ENCODE peak calls at places on chromosomes 12 and 14, in ten cellular contexts. M, U, G, D, Q, V, A, O, J and H are unnamed samples.

GRCh38 chr12:22923768-22924167 is 298.8 kb downstream of the ETNK1 start:
- DNase-seq in G (no peak), D (no peak), M (no peak), U (no peak), Q (no peak), J (no peak), O (no peak), A (no peak), V (no peak), H (no peak)

GRCh38 chr14:56124296-56124695 is 6.1 kb downstream of the PELI2 start:
- DNase-seq in O (no peak), A (no peak), V (peak), Q (no peak), U (no peak), M (no peak), G (no peak), J (no peak), D (no peak), H (no peak)

GRCh38 chr14:99946652-99947489 is 118.4 kb upstream of the EVL start:
- DNase-seq in O (peak), V (no peak), Q (no peak), A (no peak), U (no peak), J (no peak), G (no peak), D (peak), M (no peak), H (no peak)

GRCh38 chr12:95611676-95612309 is 60.5 kb upstream of the USP44 start:
- DNase-seq in A (no peak), O (no peak), J (no peak), D (no peak), U (no peak), Q (no peak), V (peak), M (no peak), G (peak), H (no peak)

GRCh38 chr12:53267309-53268008 is 640 bp upstream of the ESPL1 start:
- DNase-seq in M (no peak), V (no peak), G (no peak), J (no peak), D (no peak), Q (no peak), U (no peak), A (no peak), O (no peak), H (no peak)

GRCh38 chr14:61511558-61511924 is 183.8 kb upstream of the HIF1A start:
- DNase-seq in Q (peak), U (no peak), G (peak), M (no peak), A (no peak), J (no peak), V (no peak), O (peak), D (no peak), H (no peak)

GRCh38 chr12:116067892-116068291 is 209.6 kb downstream of the MED13L start:
- DNase-seq in G (no peak), D (no peak), M (no peak), Q (no peak), J (no peak), A (no peak), O (no peak), U (no peak), V (no peak), H (no peak)

GRCh38 chr12:23895792-23896218 is 53.7 kb downstream of the SOX5 start:
- DNase-seq in U (no peak), Q (no peak), M (no peak), V (no peak), G (no peak), D (no peak), O (no peak), A (no peak), J (no peak), H (no peak)

GRCh38 chr12:49369723-49370145 is 2.5 kb downstream of the SPATS2 start:
- DNase-seq in A (no peak), U (no peak), D (peak), O (peak), Q (no peak), G (no peak), V (peak), M (no peak), J (no peak), H (no peak)

GRCh38 chr12:38586652-38587219 is 270.2 kb downstream of the ALG10B start:
- DNase-seq in D (no peak), Q (no peak), M (no peak), J (no peak), O (no peak), G (no peak), U (no peak), V (no peak), A (no peak), H (no peak)

GRCh38 chr14:37816135-37816534 is 220.7 kb downstream of the TTC6 start:
- DNase-seq in D (no peak), U (no peak), J (no peak), V (no peak), A (no peak), Q (no peak), O (no peak), G (no peak), M (no peak), H (no peak)

GRCh38 chr14:89388853-89389252 is 28.2 kb downstream of the FOXN3 start:
- DNase-seq in D (no peak), A (no peak), J (no peak), G (no peak), O (no peak), V (no peak), Q (no peak), M (no peak), U (no peak), H (no peak)

GRCh38 chr14:35254736-35255135 is 37.4 kb upstream of the PSMA6 start:
- DNase-seq in M (no peak), A (no peak), D (no peak), J (no peak), V (no peak), U (no peak), O (no peak), G (no peak), Q (no peak), H (no peak)

GRCh38 chr14:98952595-98953325 is 319.2 kb downstream of the BCL11B start:
- DNase-seq in Q (peak), U (no peak), O (no peak), A (no peak), V (no peak), J (no peak), G (no peak), M (no peak), D (no peak), H (no peak)

GRCh38 chr12:43898474-43898873 is 62.6 kb downstream of the TMEM117 start:
- DNase-seq in G (no peak), A (no peak), V (no peak), Q (no peak), M (no peak), J (no peak), O (no peak), D (no peak), U (no peak), H (no peak)

GRCh38 chr14:31992051-31992450 is 85.1 kb upstream of the ARHGAP5 start:
- DNase-seq in V (no peak), O (no peak), J (no peak), A (no peak), D (peak), G (no peak), M (no peak), U (no peak), Q (no peak), H (no peak)

GRCh38 chr14:65704412-65704811 is 291.9 kb downstream of the FUT8 start:
- DNase-seq in A (no peak), G (no peak), V (no peak), M (no peak), O (no peak), D (no peak), Q (no peak), J (no peak), U (no peak), H (no peak)

GRCh38 chr12:113957627-113958026 is 8.5 kb downstream of the RBM19 start:
- DNase-seq in O (no peak), V (no peak), Q (no peak), U (no peak), A (no peak), J (no peak), G (no peak), M (no peak), D (no peak), H (no peak)

GRCh38 chr14:73269729-73270651 is 32.7 kb downstream of the PAPLN start:
- DNase-seq in A (no peak), U (no peak), J (peak), D (no peak), G (peak), Q (no peak), V (peak), O (no peak), M (no peak), H (no peak)

GRCh38 chr12:108806921-108807320 is 50.5 kb downstream of the SSH1 start:
- DNase-seq in O (no peak), Q (no peak), M (no peak), U (no peak), J (no peak), V (no peak), G (no peak), D (no peak), A (no peak), H (no peak)

GRCh38 chr12:112386726-112387125 is 4.5 kb upstream of the HECTD4 start:
- DNase-seq in V (no peak), U (no peak), A (no peak), Q (no peak), M (no peak), D (no peak), O (no peak), J (no peak), G (no peak), H (no peak)

GRCh38 chr12:116370004-116370404 is 92.5 kb upstream of the MED13L start:
- DNase-seq in J (no peak), A (no peak), D (no peak), O (no peak), U (no peak), M (no peak), V (no peak), G (no peak), Q (no peak), H (no peak)

GRCh38 chr12:72277415-72277814 is 5.2 kb downstream of the TRHDE start:
- DNase-seq in U (no peak), D (no peak), G (no peak), A (no peak), J (no peak), O (no peak), Q (no peak), V (no peak), M (no peak), H (no peak)

GRCh38 chr12:78703820-78704525 is 160.6 kb upstream of the SYT1 start:
- DNase-seq in O (no peak), J (no peak), M (no peak), A (no peak), Q (no peak), D (peak), G (no peak), U (no peak), V (no peak), H (no peak)

GRCh38 chr12:109444263-109444662 is 32.8 kb downstream of the KCTD10 start:
- DNase-seq in G (no peak), M (no peak), J (no peak), Q (no peak), A (no peak), D (no peak), O (no peak), U (no peak), V (no peak), H (no peak)

GRCh38 chr14:100504372-100505078 is 82.7 kb downstream of the BEGAIN start:
- DNase-seq in O (no peak), U (no peak), M (no peak), A (no peak), J (no peak), V (no peak), D (no peak), Q (no peak), G (no peak), H (no peak)

GRCh38 chr12:25040593-25040992 is 91.7 kb upstream of the BCAT1 start:
- DNase-seq in D (no peak), V (no peak), J (no peak), G (no peak), O (no peak), U (no peak), M (no peak), Q (no peak), A (no peak), H (no peak)

GRCh38 chr12:62537544-62537943 is 70.9 kb downstream of the MON2 start:
- DNase-seq in G (peak), A (no peak), D (no peak), J (no peak), O (no peak), M (no peak), U (no peak), Q (no peak), V (no peak), H (no peak)

GRCh38 chr12:66627270-66627987 is 51.4 kb downstream of the GRIP1 start:
- DNase-seq in V (no peak), Q (no peak), D (no peak), A (no peak), J (no peak), O (no peak), U (no peak), G (no peak), M (no peak), H (no peak)

GRCh38 chr12:25960176-25960575 is 1.7 kb downstream of the RASSF8 start:
- DNase-seq in A (no peak), V (no peak), O (no peak), D (no peak), G (no peak), Q (no peak), M (no peak), J (no peak), U (no peak), H (no peak)

GRCh38 chr12:43957732-43958131 is 121.9 kb downstream of the TMEM117 start:
- DNase-seq in G (peak), V (peak), J (no peak), Q (no peak), O (no peak), D (peak), M (no peak), A (no peak), U (no peak), H (no peak)

GRCh38 chr12:74903522-74903921 is 306.1 kb downstream of the KCNC2 start:
- DNase-seq in V (no peak), G (no peak), M (no peak), A (no peak), O (no peak), D (no peak), J (no peak), Q (no peak), U (no peak), H (no peak)

GRCh38 chr12:3241621-3242020 is 164.4 kb downstream of the TSPAN9 start:
- DNase-seq in Q (no peak), G (no peak), U (no peak), A (no peak), M (no peak), V (no peak), D (no peak), J (no peak), O (no peak), H (no peak)

GRCh38 chr12:28237423-28237822 is 47.2 kb downstream of the CCDC91 start:
- DNase-seq in O (no peak), M (no peak), U (no peak), A (no peak), Q (no peak), G (no peak), V (no peak), J (no peak), D (peak), H (no peak)

GRCh38 chr12:130127909-130128763 is 34.1 kb upstream of the FZD10 start:
- DNase-seq in A (no peak), D (no peak), J (no peak), V (no peak), U (no peak), Q (no peak), M (peak), G (peak), O (no peak), H (no peak)

GRCh38 chr12:51000245-51000644 is 25.9 kb downstream of the SLC11A2 start:
- DNase-seq in J (no peak), A (no peak), Q (no peak), V (no peak), G (no peak), D (no peak), O (no peak), M (no peak), U (peak), H (no peak)